ENCODE peak calls at places on chromosome 6, in four cellular contexts. F, Q, G and H are unnamed samples. For H3K27me3, the result is how much of the 10 kb centered on the place peaks cover.

GRCh38 chr6:105069821-105070445 is 109.9 kb downstream of the POPDC3 start:
- DNase-seq in F (no peak), Q (no peak), G (peak), H (no peak)

GRCh38 chr6:99187429-99187828 is 162.0 kb downstream of the FAXC start:
- DNase-seq in F (no peak), Q (no peak), G (peak), H (no peak)

GRCh38 chr6:16205377-16206144 is 32.8 kb upstream of the GMPR start:
- DNase-seq in F (peak), Q (no peak), G (no peak), H (no peak)

GRCh38 chr6:95203153-95203754 is 374.1 kb upstream of the MANEA start:
- DNase-seq in F (peak), Q (peak), G (peak), H (peak)

GRCh38 chr6:41021832-41022231 is 17.2 kb downstream of the UNC5CL start:
- DNase-seq in F (peak), Q (no peak), G (peak), H (no peak)

GRCh38 chr6:159929819-159930218 is 39.0 kb downstream of the MAS1 start:
- DNase-seq in F (no peak), Q (peak), G (peak), H (no peak)

GRCh38 chr6:157946865-157947532 is 34.7 kb upstream of the SYNJ2 start:
- DNase-seq in F (peak), Q (no peak), G (no peak), H (no peak)

GRCh38 chr6:151205971-151206600 is 33.7 kb upstream of the AKAP12 start:
- DNase-seq in F (no peak), Q (no peak), G (no peak), H (peak)

GRCh38 chr6:113103618-113104390 is 753.3 kb upstream of the MARCKS start:
- DNase-seq in F (peak), Q (no peak), G (peak), H (no peak)

GRCh38 chr6:11475019-11475418 is 62.5 kb upstream of the TMEM170B start:
- DNase-seq in F (no peak), Q (no peak), G (no peak), H (no peak)

DNA sequence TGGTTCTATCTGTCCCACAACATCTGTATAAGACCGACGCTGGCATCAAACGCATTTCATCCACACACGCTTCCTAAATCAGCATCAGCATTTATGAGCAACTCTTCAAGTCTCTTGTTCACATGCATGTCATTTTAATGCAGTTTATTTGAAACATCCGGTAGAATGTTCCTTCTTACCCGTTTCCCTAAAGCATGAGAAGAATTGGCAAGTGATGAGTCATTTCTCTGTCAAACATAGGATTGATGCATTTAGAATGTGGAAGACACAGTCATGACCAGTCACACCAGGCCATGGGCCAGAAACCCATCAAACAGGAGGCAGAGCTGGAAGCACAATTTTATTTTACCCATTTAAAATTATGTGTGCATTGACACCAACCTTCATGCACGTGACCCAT is 122.8 kb downstream of the UST start:
- DNase-seq in F (peak), Q (no peak), G (peak), H (no peak)
- H3K27me3 ChIP-seq in F (under half), Q (under half), G (under half), H (under half)

GRCh38 chr6:46918830-46919229 is 2.9 kb downstream of the ADGRF5 start:
- DNase-seq in F (no peak), Q (no peak), G (no peak), H (no peak)

GRCh38 chr6:46923476-46923875 is 1.7 kb upstream of the ADGRF5 start:
- DNase-seq in F (no peak), Q (no peak), G (no peak), H (no peak)

GRCh38 chr6:46917002-46917401 is 4.7 kb downstream of the ADGRF5 start:
- DNase-seq in F (no peak), Q (no peak), G (no peak), H (no peak)

GRCh38 chr6:46921731-46922130 is at the start of gene ADGRF5:
- DNase-seq in F (no peak), Q (no peak), G (peak), H (no peak)

DNA sequence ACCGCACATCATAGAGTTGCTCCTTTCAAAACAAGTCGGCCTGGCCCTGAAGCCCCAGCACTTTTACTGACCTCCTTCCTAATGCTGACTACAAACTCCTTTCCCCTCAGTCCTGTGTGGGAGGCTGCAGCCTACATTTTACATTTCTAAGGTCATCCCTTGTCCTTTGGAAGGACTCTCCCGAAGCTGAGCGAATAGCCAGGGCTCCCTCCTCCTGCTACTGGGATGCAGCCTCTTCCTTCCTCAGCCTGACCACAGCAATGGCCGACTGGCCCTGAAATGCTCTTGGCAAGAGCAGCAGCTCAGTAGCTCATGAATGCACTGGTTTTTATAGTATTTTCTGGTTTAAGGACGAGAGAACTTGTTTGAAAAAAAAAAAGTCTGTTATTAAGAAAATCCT is 679 bp downstream of the ADGRF5 start:
- DNase-seq in F (no peak), Q (no peak), G (no peak), H (no peak)
- H3K4me3 ChIP-seq in F (no peak), Q (no peak), G (no peak), H (no peak)

GRCh38 chr6:36605102-36605501 is 10.9 kb downstream of the SRSF3 start:
- DNase-seq in F (no peak), Q (no peak), G (no peak), H (no peak)
- H3K27me3 ChIP-seq in F (under half), Q (under half), G (under half), H (under half)

GRCh38 chr6:1802495-1803395 is 193.0 kb downstream of the FOXC1 start:
- DNase-seq in F (no peak), Q (no peak), G (no peak), H (no peak)
- H3K4me3 ChIP-seq in F (no peak), Q (no peak), G (no peak), H (no peak)

GRCh38 chr6:85494551-85495337 is 44.9 kb downstream of the NT5E start:
- DNase-seq in F (peak), Q (no peak), G (peak), H (no peak)
- H3K27me3 ChIP-seq in F (under half), Q (under half), G (under half), H (under half)

GRCh38 chr6:136551103-136551502 is 881 bp upstream of the MAP7 start:
- DNase-seq in F (no peak), Q (no peak), G (no peak), H (no peak)
- H3K4me3 ChIP-seq in F (no peak), Q (no peak), G (peak), H (peak)

GRCh38 chr6:167720456-167721285 is 106.0 kb upstream of the AFDN start:
- DNase-seq in F (no peak), Q (no peak), G (no peak), H (no peak)
- H3K27me3 ChIP-seq in F (under half), Q (under half), G (under half), H (under half)

DNA sequence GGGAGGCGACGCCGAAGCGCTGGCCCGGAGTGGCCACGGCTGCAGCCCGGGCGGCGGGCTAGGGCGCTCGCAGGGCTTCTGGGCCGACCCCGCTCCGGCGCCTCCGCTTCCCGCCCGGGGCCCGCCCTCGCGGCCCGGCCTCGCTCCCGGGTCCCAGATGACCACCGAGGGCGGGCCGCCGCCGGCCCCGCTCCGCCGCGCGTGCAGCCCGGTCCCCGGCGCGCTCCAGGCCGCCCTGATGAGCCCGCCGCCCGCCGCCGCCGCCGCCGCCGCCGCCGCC is 355 bp downstream of the FOXF2 start:
- DNase-seq in F (no peak), Q (no peak), G (no peak), H (no peak)
- H3K4me3 ChIP-seq in F (peak), Q (no peak), G (no peak), H (peak)